ENCODE peak calls at places on chromosome 15, in four cellular contexts. I, U, K and V are unnamed samples.

GRCh38 chr15:60528530-60528929 is 49.6 kb upstream of the ICE2 start:
- DNase-seq in I (no peak), U (no peak), K (no peak), V (no peak)

GRCh38 chr15:74193305-74193718 is 9.3 kb downstream of the STRA6 start:
- DNase-seq in I (no peak), U (no peak), K (no peak), V (no peak)

GRCh38 chr15:72783563-72784232 is at the start of gene ADPGK:
- DNase-seq in I (peak), U (peak), K (peak), V (peak)

GRCh38 chr15:52735231-52736089 is 54.7 kb downstream of the ONECUT1 start:
- DNase-seq in I (peak), U (peak), K (peak), V (peak)

GRCh38 chr15:23648920-23649515 is 1.4 kb upstream of the MAGEL2 start:
- DNase-seq in I (peak), U (no peak), K (peak), V (peak)

GRCh38 chr15:101635944-101636727 is 16.0 kb downstream of the TM2D3 start:
- DNase-seq in I (peak), U (no peak), K (no peak), V (no peak)

GRCh38 chr15:73030280-73030679 is 22.0 kb upstream of the NEO1 start:
- DNase-seq in I (no peak), U (no peak), K (no peak), V (no peak)

GRCh38 chr15:85407421-85408269 is 27.2 kb downstream of the AKAP13 start:
- DNase-seq in I (no peak), U (peak), K (peak), V (no peak)

GRCh38 chr15:74040115-74040850 is 42.1 kb downstream of the GOLGA6A start:
- DNase-seq in I (no peak), U (no peak), K (no peak), V (no peak)

GRCh38 chr15:51076898-51077564 is 17.7 kb downstream of the TNFAIP8L3 start:
- DNase-seq in I (no peak), U (no peak), K (no peak), V (peak)

GRCh38 chr15:72489943-72490554 is 15.9 kb downstream of the ARIH1 start:
- DNase-seq in I (no peak), U (no peak), K (no peak), V (no peak)

GRCh38 chr15:51307811-51308210 is 30.6 kb downstream of the CYP19A1 start:
- DNase-seq in I (no peak), U (no peak), K (no peak), V (no peak)

GRCh38 chr15:88493811-88494210 is 26.3 kb downstream of the MRPS11 start:
- DNase-seq in I (no peak), U (no peak), K (no peak), V (no peak)

GRCh38 chr15:92832992-92833438 is 67.1 kb upstream of the CHD2 start:
- DNase-seq in I (no peak), U (no peak), K (no peak), V (no peak)

GRCh38 chr15:73632670-73633058 is 525 bp downstream of the NPTN start:
- DNase-seq in I (no peak), U (no peak), K (no peak), V (no peak)

GRCh38 chr15:77839970-77840609 is 207.4 kb upstream of the LINGO1 start:
- DNase-seq in I (no peak), U (no peak), K (no peak), V (no peak)

GRCh38 chr15:33145447-33145846 is 49.1 kb downstream of the FMN1 start:
- DNase-seq in I (no peak), U (no peak), K (no peak), V (no peak)

GRCh38 chr15:57092252-57092651 is 173.8 kb downstream of the TCF12 start:
- DNase-seq in I (no peak), U (no peak), K (no peak), V (no peak)

GRCh38 chr15:22224241-22224671 is 143.9 kb downstream of the OR4M2 start:
- DNase-seq in I (no peak), U (no peak), K (no peak), V (no peak)

GRCh38 chr15:50463423-50464358 is 39.5 kb downstream of the USP8 start:
- DNase-seq in I (no peak), U (no peak), K (peak), V (no peak)

GRCh38 chr15:72915843-72916242 is 132.3 kb upstream of the ADPGK start:
- DNase-seq in I (no peak), U (no peak), K (no peak), V (no peak)

GRCh38 chr15:52800852-52801747 is 11.0 kb upstream of the ONECUT1 start:
- DNase-seq in I (no peak), U (no peak), K (no peak), V (no peak)

GRCh38 chr15:37040072-37040742 is 60.1 kb downstream of the MEIS2 start:
- DNase-seq in I (no peak), U (no peak), K (peak), V (no peak)

GRCh38 chr15:56959318-56959648 is 40.8 kb downstream of the TCF12 start:
- DNase-seq in I (no peak), U (no peak), K (peak), V (no peak)

GRCh38 chr15:96582473-96582872 is 252.0 kb downstream of the NR2F2 start:
- DNase-seq in I (no peak), U (no peak), K (no peak), V (no peak)

GRCh38 chr15:34039506-34040123 is 611 bp upstream of the AVEN start:
- DNase-seq in I (no peak), U (no peak), K (no peak), V (no peak)

DNA sequence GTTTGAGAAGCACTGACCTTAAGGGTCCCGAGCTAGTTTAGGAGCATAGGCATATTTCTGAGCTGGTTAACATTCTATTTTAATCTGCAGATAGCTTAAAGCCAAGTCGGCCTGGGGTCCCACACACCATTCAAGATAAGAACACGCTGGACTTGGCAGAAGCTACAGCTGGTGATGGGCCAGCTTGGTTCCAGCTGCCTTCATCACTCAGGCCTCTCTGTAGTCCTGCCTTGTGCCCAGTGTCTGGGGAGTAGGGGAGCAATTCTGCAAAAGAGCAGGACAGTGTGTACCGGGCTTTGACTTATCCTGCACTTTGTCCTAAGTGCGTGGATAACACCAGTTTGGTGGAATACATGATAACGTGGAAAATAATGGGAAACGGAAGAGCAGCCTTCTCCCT is 164.5 kb downstream of the MEGF11 start:
- DNase-seq in I (no peak), U (no peak), K (no peak), V (no peak)
- TF ChIP-seq ELF4 in I (no peak), U (no peak), K (no peak), V (no peak)

DNA sequence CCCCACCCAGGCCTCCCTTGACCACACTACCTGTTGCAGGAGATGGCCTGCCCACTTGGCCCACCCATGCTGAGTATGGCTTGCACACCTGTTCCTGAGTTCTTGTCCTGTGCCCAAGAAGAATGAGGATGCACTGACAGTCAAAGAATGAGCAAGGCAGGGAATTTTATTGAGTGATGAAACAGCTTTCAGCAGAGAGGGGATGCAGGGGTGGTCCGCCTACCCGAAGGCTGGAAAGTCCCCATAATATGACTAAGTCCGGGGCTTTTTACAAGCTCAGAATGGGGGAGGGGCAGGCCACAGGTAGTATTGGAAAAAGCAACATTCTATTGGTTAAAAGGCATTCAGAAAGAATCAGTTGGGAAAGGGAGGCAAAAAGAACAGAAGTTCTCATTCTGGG is 29.9 kb upstream of the RNU6-1 start:
- DNase-seq in I (no peak), U (no peak), K (no peak), V (no peak)
- TF ChIP-seq ELF4 in I (no peak), U (no peak), K (no peak), V (no peak)

DNA sequence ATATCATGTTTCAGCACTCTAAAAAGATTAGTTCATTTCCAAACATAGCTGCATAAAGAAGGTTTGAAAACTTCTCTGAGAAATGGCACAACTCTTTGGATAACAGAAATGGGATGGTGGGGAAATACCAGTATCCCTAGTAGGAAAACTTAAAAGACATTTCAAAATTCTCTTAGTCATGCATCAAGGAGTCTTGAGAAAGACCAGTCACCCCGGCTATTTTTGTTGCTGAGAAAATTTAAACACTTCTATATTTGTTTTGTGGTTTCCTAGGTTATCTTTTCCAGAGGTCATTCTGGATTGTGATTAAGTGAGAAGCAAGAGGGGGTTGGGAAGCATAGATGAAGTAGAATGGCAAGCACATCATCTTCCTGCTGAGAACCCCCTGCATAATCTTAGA is 447.7 kb upstream of the THBS1 start:
- DNase-seq in I (no peak), U (no peak), K (no peak), V (no peak)
- TF ChIP-seq ELF4 in I (no peak), U (no peak), K (no peak), V (no peak)

GRCh38 chr15:58361291-58361759 is 70.5 kb upstream of the LIPC start:
- DNase-seq in I (no peak), U (peak), K (no peak), V (no peak)
- TF ChIP-seq ELF4 in I (no peak), U (no peak), K (no peak), V (no peak)

GRCh38 chr15:83106994-83107840 is at the start of gene TM6SF1:
- DNase-seq in I (peak), U (peak), K (no peak), V (peak)
- TF ChIP-seq ELF4 in I (no peak), U (no peak), K (no peak), V (no peak)

DNA sequence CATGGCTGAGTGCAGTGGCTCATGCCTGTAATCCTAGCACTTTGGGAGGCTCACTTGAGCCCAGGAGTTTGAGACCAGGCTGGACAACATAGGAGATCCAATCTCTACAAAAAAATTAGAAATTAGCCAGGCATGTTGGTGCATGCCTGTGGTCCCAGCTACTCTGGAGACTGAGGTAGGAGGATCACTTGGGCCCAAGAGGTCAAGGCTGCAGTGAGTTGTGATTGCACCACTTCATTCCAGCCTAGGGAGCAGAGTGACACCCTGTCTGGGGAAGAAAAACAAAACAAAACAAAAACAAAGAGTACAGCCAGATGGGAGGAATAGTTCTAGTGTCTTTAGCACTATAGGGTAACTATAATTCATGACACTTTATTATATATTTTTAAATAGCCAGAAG is 26.2 kb upstream of the COMMD4 start:
- DNase-seq in I (no peak), U (no peak), K (peak), V (no peak)
- TF ChIP-seq ELF4 in I (no peak), U (no peak), K (no peak), V (no peak)

GRCh38 chr15:94306700-94307650 is 75.6 kb downstream of the MCTP2 start:
- DNase-seq in I (no peak), U (no peak), K (no peak), V (no peak)
- TF ChIP-seq ELF4 in I (no peak), U (no peak), K (no peak), V (no peak)

GRCh38 chr15:63244399-63244798 is 33.0 kb upstream of the APH1B start:
- DNase-seq in I (no peak), U (no peak), K (no peak), V (no peak)
- TF ChIP-seq ELF4 in I (no peak), U (no peak), K (no peak), V (no peak)

GRCh38 chr15:53807500-53807899 is 48.0 kb upstream of the WDR72 start:
- DNase-seq in I (no peak), U (no peak), K (no peak), V (no peak)

GRCh38 chr15:53808058-53808703 is 48.7 kb upstream of the WDR72 start:
- DNase-seq in I (peak), U (no peak), K (peak), V (no peak)

DNA sequence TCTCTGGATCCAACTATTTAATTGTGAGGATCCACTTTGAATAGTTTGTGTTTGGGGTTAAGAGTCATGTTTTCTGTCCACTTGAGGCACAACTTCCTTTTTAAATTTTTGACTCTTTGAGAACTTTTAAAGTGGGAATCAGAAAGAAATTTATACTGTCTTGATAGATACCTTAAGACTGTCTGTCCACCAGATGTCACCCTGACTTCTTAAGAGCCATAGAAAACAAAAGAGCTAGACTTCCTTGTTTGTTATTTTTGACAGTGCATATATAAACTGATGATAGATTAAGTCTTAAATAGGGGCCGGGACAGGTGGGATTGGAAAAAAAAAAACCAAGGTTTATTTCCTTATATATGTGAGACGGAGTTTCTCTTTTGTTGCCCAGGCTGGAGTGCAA is 52.1 kb upstream of the WDR72 start:
- DNase-seq in I (no peak), U (no peak), K (peak), V (no peak)
- TF ChIP-seq ELF4 in I (no peak), U (no peak), K (peak), V (no peak)

GRCh38 chr15:90003736-90004135 is 2.6 kb downstream of the ZNF710 start:
- DNase-seq in I (peak), U (no peak), K (no peak), V (no peak)
- TF ChIP-seq ELF4 in I (no peak), U (no peak), K (no peak), V (no peak)